ENCODE peak calls at places on chromosomes 11 and 22, in nine cellular contexts. One of them, this sample, is unnamed.

GRCh38 chr11:32316846-32317525 is 118.4 kb downstream of the WT1 start:
- DNase-seq in SW480: no peak
- DNase-seq in activated CD4-positive, alpha-beta T cell treated with anti-CD3 and anti-CD28 coated beads for 24 hours: no peak
- DNase-seq in C1 segment of cervical spinal cord: no peak
- DNase-seq in AG09309: no peak
- DNase-seq in dermis blood vessel endothelial cell: no peak
- DNase-seq in HS-5: no peak
- DNase-seq in AG09319: no peak
- DNase-seq in HT1080: no peak
- DNase-seq in this sample: no peak

GRCh38 chr11:59841514-59841913 is 3.8 kb downstream of the CBLIF start:
- DNase-seq in SW480: no peak
- DNase-seq in activated CD4-positive, alpha-beta T cell treated with anti-CD3 and anti-CD28 coated beads for 24 hours: no peak
- DNase-seq in C1 segment of cervical spinal cord: no peak
- DNase-seq in AG09309: no peak
- DNase-seq in dermis blood vessel endothelial cell: no peak
- DNase-seq in HS-5: no peak
- DNase-seq in AG09319: no peak
- DNase-seq in HT1080: no peak
- DNase-seq in this sample: no peak

GRCh38 chr11:68121067-68121899 is at the start of gene CHKA:
- DNase-seq in SW480: peak
- DNase-seq in activated CD4-positive, alpha-beta T cell treated with anti-CD3 and anti-CD28 coated beads for 24 hours: peak
- DNase-seq in C1 segment of cervical spinal cord: peak
- DNase-seq in AG09309: no peak
- DNase-seq in dermis blood vessel endothelial cell: peak
- DNase-seq in HS-5: peak
- DNase-seq in AG09319: peak
- DNase-seq in HT1080: peak
- DNase-seq in this sample: peak

GRCh38 chr11:59069082-59069481 is 17.0 kb upstream of the GLYATL1B start:
- DNase-seq in SW480: peak
- DNase-seq in activated CD4-positive, alpha-beta T cell treated with anti-CD3 and anti-CD28 coated beads for 24 hours: no peak
- DNase-seq in C1 segment of cervical spinal cord: no peak
- DNase-seq in AG09309: no peak
- DNase-seq in dermis blood vessel endothelial cell: no peak
- DNase-seq in HS-5: peak
- DNase-seq in AG09319: no peak
- DNase-seq in HT1080: no peak
- DNase-seq in this sample: no peak

GRCh38 chr11:8357505-8357888 is 93.8 kb upstream of the LMO1 start:
- DNase-seq in SW480: no peak
- DNase-seq in activated CD4-positive, alpha-beta T cell treated with anti-CD3 and anti-CD28 coated beads for 24 hours: no peak
- DNase-seq in C1 segment of cervical spinal cord: no peak
- DNase-seq in AG09309: no peak
- DNase-seq in dermis blood vessel endothelial cell: no peak
- DNase-seq in HS-5: no peak
- DNase-seq in AG09319: no peak
- DNase-seq in HT1080: no peak
- DNase-seq in this sample: no peak

GRCh38 chr22:18024276-18024939 is at the start of gene MICAL3:
- DNase-seq in SW480: peak
- DNase-seq in activated CD4-positive, alpha-beta T cell treated with anti-CD3 and anti-CD28 coated beads for 24 hours: peak
- DNase-seq in C1 segment of cervical spinal cord: peak
- DNase-seq in AG09309: no peak
- DNase-seq in dermis blood vessel endothelial cell: peak
- DNase-seq in HS-5: no peak
- DNase-seq in AG09319: peak
- DNase-seq in HT1080: peak
- DNase-seq in this sample: peak

GRCh38 chr22:40176921-40177737 is 596 bp upstream of the TNRC6B start:
- DNase-seq in SW480: peak
- DNase-seq in activated CD4-positive, alpha-beta T cell treated with anti-CD3 and anti-CD28 coated beads for 24 hours: peak
- DNase-seq in C1 segment of cervical spinal cord: peak
- DNase-seq in AG09309: no peak
- DNase-seq in dermis blood vessel endothelial cell: peak
- DNase-seq in HS-5: no peak
- DNase-seq in AG09319: no peak
- DNase-seq in HT1080: peak
- DNase-seq in this sample: peak

GRCh38 chr11:3627291-3627690 is 14.5 kb downstream of the ART5 start:
- DNase-seq in SW480: no peak
- DNase-seq in activated CD4-positive, alpha-beta T cell treated with anti-CD3 and anti-CD28 coated beads for 24 hours: no peak
- DNase-seq in C1 segment of cervical spinal cord: no peak
- DNase-seq in AG09309: peak
- DNase-seq in dermis blood vessel endothelial cell: no peak
- DNase-seq in HS-5: peak
- DNase-seq in AG09319: no peak
- DNase-seq in HT1080: peak
- DNase-seq in this sample: peak

GRCh38 chr11:134753805-134754130 is 341.7 kb upstream of the B3GAT1 start:
- DNase-seq in SW480: no peak
- DNase-seq in activated CD4-positive, alpha-beta T cell treated with anti-CD3 and anti-CD28 coated beads for 24 hours: no peak
- DNase-seq in C1 segment of cervical spinal cord: no peak
- DNase-seq in AG09309: no peak
- DNase-seq in dermis blood vessel endothelial cell: no peak
- DNase-seq in HS-5: no peak
- DNase-seq in AG09319: no peak
- DNase-seq in HT1080: no peak
- DNase-seq in this sample: no peak

GRCh38 chr11:65574963-65575567 is 788 bp upstream of the EHBP1L1 start:
- DNase-seq in SW480: peak
- DNase-seq in activated CD4-positive, alpha-beta T cell treated with anti-CD3 and anti-CD28 coated beads for 24 hours: no peak
- DNase-seq in C1 segment of cervical spinal cord: no peak
- DNase-seq in AG09309: no peak
- DNase-seq in dermis blood vessel endothelial cell: peak
- DNase-seq in HS-5: no peak
- DNase-seq in AG09319: no peak
- DNase-seq in HT1080: no peak
- DNase-seq in this sample: no peak